ENCODE peak calls at places on chromosome 6, in seven cellular contexts. P is omental fat pad; X is mucosa of gallbladder; E is NCI-H2081; Y is stimulated activated CD4-positive, alpha-beta T cell treated with anti-CD3 and anti-CD28 coated beads, TNF-alpha, amount 100 ng/mL, for 4 hours; Z is Daoy; T is activated CD8-positive, alpha-beta memory T cell treated with anti-CD3 and anti-CD28 coated beads, Interleukin-2, amount 50 U/mL, for 4 hours. D is an unnamed sample.

GRCh38 chr6:3280091-3280490 is 21.3 kb downstream of the PSMG4 start:
- DNase-seq in P (no peak), X (no peak), E (no peak), Y (no peak), Z (no peak), T (no peak), D (no peak)

GRCh38 chr6:7568021-7568420 is 22.0 kb upstream of the SNRNP48 start:
- DNase-seq in P (no peak), X (no peak), E (no peak), Y (no peak), Z (no peak), T (no peak), D (no peak)

GRCh38 chr6:53752856-53753255 is 41.9 kb upstream of the LRRC1 start:
- DNase-seq in P (no peak), X (no peak), E (no peak), Y (no peak), Z (no peak), T (no peak), D (peak)

GRCh38 chr6:164243949-164244348 is 829.4 kb downstream of the QKI start:
- DNase-seq in P (no peak), X (no peak), E (no peak), Y (no peak), Z (peak), T (no peak), D (no peak)

GRCh38 chr6:21538186-21538798 is 55.3 kb upstream of the SOX4 start:
- DNase-seq in P (no peak), X (no peak), E (no peak), Y (no peak), Z (peak), T (no peak), D (peak)

GRCh38 chr6:13299403-13299821 is 28.9 kb downstream of the TBC1D7 start:
- DNase-seq in P (no peak), X (no peak), E (no peak), Y (no peak), Z (no peak), T (no peak), D (no peak)

GRCh38 chr6:115613488-115613887 is 447.2 kb downstream of the FRK start:
- DNase-seq in P (no peak), X (no peak), E (no peak), Y (no peak), Z (no peak), T (no peak), D (peak)

GRCh38 chr6:116444092-116444491 is 17.1 kb upstream of the CALHM6 start:
- DNase-seq in P (no peak), X (no peak), E (peak), Y (no peak), Z (peak), T (no peak), D (peak)

GRCh38 chr6:149128489-149129145 is 188.9 kb upstream of the TAB2 start:
- DNase-seq in P (no peak), X (no peak), E (no peak), Y (no peak), Z (no peak), T (peak), D (no peak)

GRCh38 chr6:111580826-111581505 is 24.7 kb downstream of the TRAF3IP2 start:
- DNase-seq in P (no peak), X (no peak), E (peak), Y (no peak), Z (no peak), T (no peak), D (no peak)

GRCh38 chr6:79544299-79544927 is 7.2 kb upstream of the LCA5 start:
- DNase-seq in P (no peak), X (no peak), E (peak), Y (no peak), Z (no peak), T (no peak), D (peak)

GRCh38 chr6:12309070-12309469 is 18.9 kb downstream of the EDN1 start:
- DNase-seq in P (no peak), X (no peak), E (no peak), Y (no peak), Z (no peak), T (no peak), D (no peak)

GRCh38 chr6:105326216-105326615 is 76.7 kb downstream of the PREP start:
- DNase-seq in P (no peak), X (no peak), E (peak), Y (no peak), Z (peak), T (no peak), D (peak)

GRCh38 chr6:29509711-29510110 is 22.0 kb upstream of the MAS1L start:
- DNase-seq in P (no peak), X (peak), E (no peak), Y (no peak), Z (no peak), T (no peak), D (no peak)

GRCh38 chr6:35083507-35083906 is 57.6 kb downstream of the TCP11 start:
- DNase-seq in P (no peak), X (no peak), E (no peak), Y (no peak), Z (no peak), T (no peak), D (no peak)